ENCODE peak calls at places on chromosomes 5 and 9, in nine cellular contexts. One of them, this sample, is unnamed.

GRCh38 chr9:136900988-136901515 is 14.7 kb downstream of the TRAF2 start:
- DNase-seq in spleen: no peak
- DNase-seq in astrocyte of the cerebellum: no peak
- DNase-seq in amygdala: no peak
- DNase-seq in activated CD8-positive, alpha-beta T cell treated with anti-CD3 and anti-CD28 coated beads for 36 hours: no peak
- DNase-seq in DMS153: no peak
- DNase-seq in Peyer's patch: no peak
- DNase-seq in A549: no peak
- DNase-seq in CD4-positive, alpha-beta T cell: no peak
- DNase-seq in this sample: no peak

GRCh38 chr5:132052520-132052919 is 7.9 kb upstream of the IL3 start:
- DNase-seq in spleen: peak
- DNase-seq in astrocyte of the cerebellum: no peak
- DNase-seq in amygdala: no peak
- DNase-seq in activated CD8-positive, alpha-beta T cell treated with anti-CD3 and anti-CD28 coated beads for 36 hours: no peak
- DNase-seq in DMS153: no peak
- DNase-seq in Peyer's patch: peak
- DNase-seq in A549: no peak
- DNase-seq in CD4-positive, alpha-beta T cell: no peak
- DNase-seq in this sample: no peak

GRCh38 chr9:86389648-86390047 is 35.4 kb upstream of the TUT7 start:
- DNase-seq in spleen: no peak
- DNase-seq in astrocyte of the cerebellum: no peak
- DNase-seq in amygdala: no peak
- DNase-seq in activated CD8-positive, alpha-beta T cell treated with anti-CD3 and anti-CD28 coated beads for 36 hours: no peak
- DNase-seq in DMS153: no peak
- DNase-seq in Peyer's patch: no peak
- DNase-seq in A549: no peak
- DNase-seq in CD4-positive, alpha-beta T cell: no peak
- DNase-seq in this sample: no peak

GRCh38 chr5:67617051-67617450 is 420.5 kb upstream of the CD180 start:
- DNase-seq in spleen: no peak
- DNase-seq in astrocyte of the cerebellum: no peak
- DNase-seq in amygdala: no peak
- DNase-seq in activated CD8-positive, alpha-beta T cell treated with anti-CD3 and anti-CD28 coated beads for 36 hours: no peak
- DNase-seq in DMS153: no peak
- DNase-seq in Peyer's patch: no peak
- DNase-seq in A549: no peak
- DNase-seq in CD4-positive, alpha-beta T cell: no peak
- DNase-seq in this sample: no peak

GRCh38 chr9:125854553-125855275 is 107.5 kb downstream of the PBX3 start:
- DNase-seq in spleen: no peak
- DNase-seq in astrocyte of the cerebellum: no peak
- DNase-seq in amygdala: no peak
- DNase-seq in activated CD8-positive, alpha-beta T cell treated with anti-CD3 and anti-CD28 coated beads for 36 hours: no peak
- DNase-seq in DMS153: no peak
- DNase-seq in Peyer's patch: no peak
- DNase-seq in A549: no peak
- DNase-seq in CD4-positive, alpha-beta T cell: no peak
- DNase-seq in this sample: no peak

GRCh38 chr9:123929177-123929869 is 603 bp downstream of the DENND1A start:
- DNase-seq in spleen: no peak
- DNase-seq in astrocyte of the cerebellum: no peak
- DNase-seq in amygdala: no peak
- DNase-seq in activated CD8-positive, alpha-beta T cell treated with anti-CD3 and anti-CD28 coated beads for 36 hours: peak
- DNase-seq in DMS153: no peak
- DNase-seq in Peyer's patch: peak
- DNase-seq in A549: no peak
- DNase-seq in CD4-positive, alpha-beta T cell: no peak
- DNase-seq in this sample: peak

GRCh38 chr9:107906074-107906473 is 416.5 kb upstream of the KLF4 start:
- DNase-seq in spleen: no peak
- DNase-seq in astrocyte of the cerebellum: no peak
- DNase-seq in amygdala: no peak
- DNase-seq in activated CD8-positive, alpha-beta T cell treated with anti-CD3 and anti-CD28 coated beads for 36 hours: no peak
- DNase-seq in DMS153: no peak
- DNase-seq in Peyer's patch: no peak
- DNase-seq in A549: no peak
- DNase-seq in CD4-positive, alpha-beta T cell: no peak
- DNase-seq in this sample: no peak

GRCh38 chr5:1890296-1890695 is 7.6 kb upstream of the IRX4 start:
- DNase-seq in spleen: peak
- DNase-seq in astrocyte of the cerebellum: no peak
- DNase-seq in amygdala: no peak
- DNase-seq in activated CD8-positive, alpha-beta T cell treated with anti-CD3 and anti-CD28 coated beads for 36 hours: no peak
- DNase-seq in DMS153: no peak
- DNase-seq in Peyer's patch: no peak
- DNase-seq in A549: no peak
- DNase-seq in CD4-positive, alpha-beta T cell: no peak
- DNase-seq in this sample: no peak

GRCh38 chr5:133222040-133222439 is 170.2 kb downstream of the HSPA4 start:
- DNase-seq in spleen: no peak
- DNase-seq in astrocyte of the cerebellum: no peak
- DNase-seq in amygdala: no peak
- DNase-seq in activated CD8-positive, alpha-beta T cell treated with anti-CD3 and anti-CD28 coated beads for 36 hours: no peak
- DNase-seq in DMS153: no peak
- DNase-seq in Peyer's patch: no peak
- DNase-seq in A549: no peak
- DNase-seq in CD4-positive, alpha-beta T cell: no peak
- DNase-seq in this sample: no peak

GRCh38 chr5:45089870-45090269 is 281.1 kb downstream of the MRPS30 start:
- DNase-seq in spleen: no peak
- DNase-seq in astrocyte of the cerebellum: no peak
- DNase-seq in amygdala: no peak
- DNase-seq in activated CD8-positive, alpha-beta T cell treated with anti-CD3 and anti-CD28 coated beads for 36 hours: no peak
- DNase-seq in DMS153: no peak
- DNase-seq in Peyer's patch: no peak
- DNase-seq in A549: no peak
- DNase-seq in CD4-positive, alpha-beta T cell: no peak
- DNase-seq in this sample: no peak

GRCh38 chr5:171639966-171640365 is 145.7 kb upstream of the SMIM23 start:
- DNase-seq in spleen: no peak
- DNase-seq in astrocyte of the cerebellum: no peak
- DNase-seq in amygdala: no peak
- DNase-seq in activated CD8-positive, alpha-beta T cell treated with anti-CD3 and anti-CD28 coated beads for 36 hours: no peak
- DNase-seq in DMS153: no peak
- DNase-seq in Peyer's patch: no peak
- DNase-seq in A549: no peak
- DNase-seq in CD4-positive, alpha-beta T cell: no peak
- DNase-seq in this sample: no peak

GRCh38 chr9:91536211-91536691 is 112.6 kb upstream of the NFIL3 start:
- DNase-seq in spleen: no peak
- DNase-seq in astrocyte of the cerebellum: no peak
- DNase-seq in amygdala: no peak
- DNase-seq in activated CD8-positive, alpha-beta T cell treated with anti-CD3 and anti-CD28 coated beads for 36 hours: no peak
- DNase-seq in DMS153: peak
- DNase-seq in Peyer's patch: no peak
- DNase-seq in A549: peak
- DNase-seq in CD4-positive, alpha-beta T cell: no peak
- DNase-seq in this sample: no peak

GRCh38 chr9:84170521-84171141 is 169.9 kb downstream of the SLC28A3 start:
- DNase-seq in spleen: peak
- DNase-seq in astrocyte of the cerebellum: peak
- DNase-seq in amygdala: no peak
- DNase-seq in activated CD8-positive, alpha-beta T cell treated with anti-CD3 and anti-CD28 coated beads for 36 hours: no peak
- DNase-seq in DMS153: peak
- DNase-seq in Peyer's patch: peak
- DNase-seq in A549: peak
- DNase-seq in CD4-positive, alpha-beta T cell: no peak
- DNase-seq in this sample: no peak

GRCh38 chr5:177427919-177428573 is 1.6 kb downstream of the GRK6 start:
- DNase-seq in spleen: peak
- DNase-seq in astrocyte of the cerebellum: no peak
- DNase-seq in amygdala: no peak
- DNase-seq in activated CD8-positive, alpha-beta T cell treated with anti-CD3 and anti-CD28 coated beads for 36 hours: peak
- DNase-seq in DMS153: no peak
- DNase-seq in Peyer's patch: no peak
- DNase-seq in A549: no peak
- DNase-seq in CD4-positive, alpha-beta T cell: no peak
- DNase-seq in this sample: peak

GRCh38 chr5:89359046-89359445 is 476.1 kb upstream of the MEF2C start:
- DNase-seq in spleen: no peak
- DNase-seq in astrocyte of the cerebellum: no peak
- DNase-seq in amygdala: no peak
- DNase-seq in activated CD8-positive, alpha-beta T cell treated with anti-CD3 and anti-CD28 coated beads for 36 hours: no peak
- DNase-seq in DMS153: no peak
- DNase-seq in Peyer's patch: no peak
- DNase-seq in A549: no peak
- DNase-seq in CD4-positive, alpha-beta T cell: no peak
- DNase-seq in this sample: no peak

This sample was measured in NB4.